ENCODE peak calls at places on chromosomes 13 and 19, in seven cellular contexts. A, D, Z, H, Q, L and E are unnamed samples. For H3K4me1 and H3K27me3, the result is how much of the 10 kb centered on the place peaks cover.

GRCh38 chr19:33456076-33456844 is 65.3 kb downstream of the PEPD start:
- DNase-seq in A (no peak), D (no peak), Z (peak), H (no peak), Q (no peak), L (no peak), E (no peak)

GRCh38 chr13:113393226-113393571 is 29.3 kb upstream of the GRTP1 start:
- DNase-seq in A (no peak), D (no peak), Z (no peak), H (no peak), Q (no peak), L (no peak), E (no peak)

GRCh38 chr13:73088332-73088935 is 29.6 kb downstream of the KLF5 start:
- DNase-seq in A (no peak), D (no peak), Z (no peak), H (no peak), Q (no peak), L (no peak), E (no peak)

GRCh38 chr13:103277099-103277498 is 210.9 kb upstream of the SLC10A2 start:
- DNase-seq in A (no peak), D (no peak), Z (no peak), H (no peak), Q (no peak), L (no peak), E (no peak)

GRCh38 chr13:110042253-110042652 is 255.9 kb upstream of the IRS2 start:
- DNase-seq in A (peak), D (no peak), Z (no peak), H (no peak), Q (no peak), L (no peak), E (no peak)

GRCh38 chr13:34926513-34926912 is 15.6 kb upstream of the NBEA start:
- DNase-seq in A (peak), D (no peak), Z (no peak), H (no peak), Q (no peak), L (no peak), E (no peak)

GRCh38 chr13:37127706-37128241 is 22.3 kb upstream of the CSNK1A1L start:
- DNase-seq in A (peak), D (no peak), Z (no peak), H (no peak), Q (no peak), L (no peak), E (peak)

GRCh38 chr13:26024558-26024957 is 27.3 kb downstream of the SHISA2 start:
- DNase-seq in A (no peak), D (peak), Z (no peak), H (no peak), Q (no peak), L (no peak), E (peak)

GRCh38 chr19:29263305-29264080 is 50.5 kb upstream of the UQCRFS1 start:
- DNase-seq in A (peak), D (peak), Z (peak), H (no peak), Q (peak), L (no peak), E (no peak)

GRCh38 chr13:27309967-27310598 is 39.5 kb downstream of the RASL11A start:
- DNase-seq in A (peak), D (no peak), Z (no peak), H (no peak), Q (no peak), L (no peak), E (no peak)

GRCh38 chr19:6236310-6237291 is 43.2 kb downstream of the MLLT1 start:
- DNase-seq in A (no peak), D (no peak), Z (peak), H (no peak), Q (peak), L (no peak), E (peak)
- H3K4me1 ChIP-seq in A (under half), D (under half), Z (under half), H (half or more), Q (half or more), L (under half), E (under half)

GRCh38 chr19:54549224-54549623 is 24.4 kb upstream of the LILRA2 start:
- DNase-seq in A (no peak), D (no peak), Z (no peak), H (no peak), Q (no peak), L (no peak), E (no peak)

GRCh38 chr19:54551950-54552912 is 21.4 kb upstream of the LILRA2 start:
- DNase-seq in A (no peak), D (no peak), Z (no peak), H (no peak), Q (peak), L (no peak), E (peak)

GRCh38 chr19:54551293-54551692 is 22.3 kb upstream of the LILRA2 start:
- DNase-seq in A (no peak), D (no peak), Z (no peak), H (no peak), Q (no peak), L (no peak), E (no peak)

GRCh38 chr19:54552913-54553310 is 20.7 kb upstream of the LILRA2 start:
- DNase-seq in A (no peak), D (no peak), Z (no peak), H (no peak), Q (no peak), L (no peak), E (no peak)

GRCh38 chr19:54548806-54549205 is 24.8 kb upstream of the LILRA2 start:
- DNase-seq in A (no peak), D (no peak), Z (no peak), H (no peak), Q (no peak), L (no peak), E (no peak)
- H3K27me3 ChIP-seq in A (under half), D (under half), Z (under half), H (under half), Q (under half), L (under half), E (under half)

GRCh38 chr19:2841858-2842574 is 741 bp downstream of the ZNF555 start:
- DNase-seq in A (no peak), D (no peak), Z (peak), H (no peak), Q (peak), L (no peak), E (peak)
- H3K27ac ChIP-seq in A (peak), D (peak), Z (peak), H (no peak), Q (peak), L (peak), E (peak)

DNA sequence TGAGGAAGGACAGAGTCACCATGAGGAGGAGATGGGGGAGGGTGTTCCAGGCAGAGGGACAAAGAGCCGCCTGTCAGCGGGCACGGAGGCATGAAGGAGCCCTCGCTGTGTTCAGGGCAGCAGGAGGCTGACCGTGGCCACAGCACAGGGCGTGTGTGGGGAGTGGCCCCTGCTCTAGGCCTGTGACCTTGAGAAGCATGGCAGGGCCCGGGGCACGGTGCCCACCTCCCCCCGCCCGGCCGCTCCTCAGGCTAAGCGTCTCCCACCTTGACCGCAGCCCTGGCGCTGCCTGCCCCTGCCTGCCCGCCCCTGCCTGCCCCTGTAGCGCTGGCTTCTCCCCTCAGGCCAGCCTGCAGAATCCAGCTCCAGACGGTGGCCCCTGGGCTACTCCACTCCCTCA is 11.6 kb downstream of the MAP2K2 start:
- DNase-seq in A (no peak), D (peak), Z (no peak), H (no peak), Q (no peak), L (no peak), E (peak)
- H3K4me1 ChIP-seq in A (under half), D (under half), Z (under half), H (under half), Q (under half), L (under half), E (under half)